ENCODE peak calls at places on chromosomes 16 and 17, in four cellular contexts. J is tibial nerve, A is HepG2, B is A549. K is an unnamed sample.

GRCh38 chr16:86924537-86924936 is 346.2 kb downstream of the FOXL1 start:
- DNase-seq in J (no peak), A (no peak), B (no peak), K (no peak)

GRCh38 chr17:76476736-76477135 is 9.3 kb downstream of the AANAT start:
- DNase-seq in J (no peak), A (no peak), B (no peak), K (no peak)

GRCh38 chr17:72362466-72363335 is 241.9 kb downstream of the SOX9 start:
- DNase-seq in J (no peak), A (peak), B (peak), K (no peak)

GRCh38 chr16:88013091-88013609 is 61.9 kb downstream of the BANP start:
- DNase-seq in A (no peak), J (no peak), B (no peak), K (no peak)

GRCh38 chr17:59287887-59288286 is 43.6 kb upstream of the YPEL2 start:
- DNase-seq in A (no peak), B (no peak), J (no peak), K (no peak)

GRCh38 chr16:26051078-26051477 is 359.3 kb downstream of the HS3ST4 start:
- DNase-seq in J (no peak), B (no peak), A (no peak), K (no peak)

GRCh38 chr16:70252355-70252988 is 732 bp upstream of the EXOSC6 start:
- DNase-seq in B (peak), J (no peak), A (no peak), K (no peak)

GRCh38 chr17:2691965-2692780 is 19.4 kb downstream of the CLUH start:
- DNase-seq in B (no peak), A (no peak), J (no peak), K (peak)

GRCh38 chr16:64626771-64627170 is 495.1 kb downstream of the CDH11 start:
- DNase-seq in A (no peak), J (no peak), B (no peak), K (no peak)

GRCh38 chr17:73342057-73342522 is 30.3 kb upstream of the CDC42EP4 start:
- DNase-seq in J (peak), B (peak), A (no peak), K (peak)

GRCh38 chr16:57997176-57997527 is 3.3 kb downstream of the ZNF319 start:
- DNase-seq in J (no peak), A (no peak), B (no peak), K (no peak)

GRCh38 chr16:21150375-21151001 is at the start of gene DNAH3:
- DNase-seq in B (no peak), J (no peak), A (peak), K (no peak)

GRCh38 chr16:68235882-68236803 is at the start of gene ESRP2:
- DNase-seq in J (no peak), A (peak), B (no peak), K (peak)

GRCh38 chr17:62824290-62825135 is 16.4 kb upstream of the MARCHF10 start:
- DNase-seq in J (no peak), B (peak), A (peak), K (no peak)

GRCh38 chr16:30816769-30817168 is 29.8 kb upstream of the ZNF629 start:
- DNase-seq in J (no peak), B (no peak), A (no peak), K (no peak)

GRCh38 chr17:27446569-27447301 is 9.5 kb upstream of the KSR1 start:
- DNase-seq in B (no peak), A (no peak), J (no peak), K (no peak)

GRCh38 chr16:28839899-28840298 is 6.2 kb downstream of the TUFM start:
- DNase-seq in B (no peak), J (no peak), A (no peak), K (no peak)

GRCh38 chr17:60173304-60173807 is 23.6 kb downstream of the CA4 start:
- DNase-seq in J (no peak), B (no peak), A (no peak), K (no peak)

GRCh38 chr16:30354423-30355143 is 525 bp downstream of the CD2BP2 start:
- DNase-seq in B (no peak), A (no peak), J (no peak), K (no peak)

GRCh38 chr17:44323359-44324091 is 1.1 kb downstream of the SLC25A39 start:
- DNase-seq in B (no peak), J (no peak), A (no peak), K (no peak)

GRCh38 chr16:77657016-77657415 is 65.3 kb upstream of the NUDT7 start:
- DNase-seq in A (peak), J (no peak), B (no peak), K (no peak)

GRCh38 chr16:58494981-58495860 is 4.7 kb upstream of the NDRG4 start:
- DNase-seq in J (peak), B (peak), A (peak), K (peak)

GRCh38 chr17:9239260-9239820 is 218.0 kb downstream of the NTN1 start:
- DNase-seq in A (no peak), B (no peak), J (no peak), K (peak)

GRCh38 chr17:63151981-63152523 is 186.0 kb downstream of the TANC2 start:
- DNase-seq in A (no peak), B (no peak), J (no peak), K (no peak)

GRCh38 chr16:28597692-28598261 is 927 bp upstream of the SULT1A2 start:
- DNase-seq in B (no peak), J (no peak), A (peak), K (no peak)

GRCh38 chr17:49739662-49740271 is 24.2 kb downstream of the FAM117A start:
- DNase-seq in B (no peak), A (peak), J (peak), K (peak)

GRCh38 chr16:88406096-88407041 is 23.6 kb downstream of the ZNF469 start:
- DNase-seq in A (peak), B (no peak), J (no peak), K (no peak)

GRCh38 chr17:2023692-2024571 is 1.2 kb downstream of the RTN4RL1 start:
- DNase-seq in J (peak), B (peak), A (no peak), K (peak)

DNA sequence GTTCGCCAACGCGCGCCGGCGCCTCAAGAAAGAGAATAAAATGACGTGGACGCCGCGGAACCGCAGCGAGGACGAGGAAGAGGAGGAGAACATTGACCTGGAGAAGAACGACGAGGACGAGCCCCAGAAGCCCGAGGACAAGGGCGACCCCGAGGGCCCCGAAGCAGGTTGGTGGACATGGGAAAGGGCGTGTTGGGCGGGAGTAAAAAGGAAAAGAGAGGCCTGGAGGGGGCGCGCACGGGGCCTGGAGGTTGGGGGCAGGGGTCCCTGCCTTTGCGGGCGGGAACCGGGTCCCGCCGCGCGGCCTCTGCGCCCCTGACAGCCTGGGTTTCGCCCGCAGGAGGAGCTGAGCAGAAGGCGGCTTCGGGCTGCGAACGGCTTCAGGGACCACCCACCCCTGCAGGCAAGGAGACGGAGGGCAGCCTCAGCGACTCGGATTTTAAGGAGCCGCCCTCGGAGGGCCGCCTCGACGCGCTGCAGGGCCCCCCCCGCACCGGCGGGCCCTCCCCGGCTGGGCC is 2.1 kb downstream of the IRX5 start:
- DNase-seq in J (no peak), B (no peak), A (no peak), K (no peak)
- H3K4me3 ChIP-seq in J (no peak), B (no peak), A (no peak), K (no peak)

GRCh38 chr16:230949-231348 is 1.7 kb upstream of the LUC7L start:
- DNase-seq in J (no peak), B (no peak), A (no peak), K (peak)

GRCh38 chr16:239948-240277 is 5.3 kb downstream of the FAM234A start:
- DNase-seq in A (peak), B (no peak), J (no peak), K (no peak)

GRCh38 chr16:228917-229730 is at the start of gene LUC7L:
- DNase-seq in B (peak), A (peak), J (peak), K (peak)

GRCh38 chr16:229731-230281 is 557 bp upstream of the LUC7L start:
- DNase-seq in A (no peak), J (no peak), B (no peak), K (no peak)

DNA sequence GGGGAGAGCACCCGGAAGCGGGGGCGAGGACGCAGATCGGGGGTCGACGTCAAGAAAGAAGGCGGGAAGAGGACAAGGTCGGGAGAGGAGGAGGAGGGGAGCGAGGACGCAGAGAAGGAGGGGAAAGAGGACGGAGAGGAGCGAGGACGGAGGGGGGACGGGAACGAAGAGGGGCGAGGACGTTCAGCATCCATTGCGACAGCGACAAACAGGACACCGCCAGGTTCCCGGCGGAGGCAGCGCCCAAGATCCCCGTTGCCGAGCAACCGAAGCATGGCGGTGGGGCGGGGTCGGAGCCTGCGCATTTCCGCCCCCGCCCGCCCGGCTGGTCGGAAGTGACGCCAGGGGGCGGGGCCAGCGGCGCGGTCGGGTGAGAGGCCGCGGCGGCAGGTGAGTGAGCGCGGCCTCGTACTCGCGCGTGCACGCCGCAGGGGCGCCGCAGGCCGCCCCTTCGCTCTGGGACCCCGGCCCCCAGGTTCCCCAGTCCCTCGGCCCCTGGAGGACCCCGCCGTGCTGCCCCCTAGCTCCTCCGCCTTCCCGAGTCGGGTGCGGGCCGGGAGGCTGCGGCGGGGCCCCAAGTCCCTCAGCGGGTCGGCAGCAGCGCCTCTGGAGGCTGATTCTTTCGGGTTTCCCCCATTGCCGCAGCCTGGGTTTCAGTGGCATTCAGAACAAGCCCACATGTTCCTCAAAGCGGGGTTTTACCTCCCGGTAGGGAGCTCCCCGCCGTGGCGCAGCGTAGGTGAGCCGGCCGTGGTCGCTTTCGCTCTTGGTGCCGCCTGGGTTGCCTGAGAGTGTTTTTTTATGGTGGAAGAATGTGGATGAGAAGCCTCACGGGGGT is at the start of gene FAM234A:
- DNase-seq in B (peak), J (peak), A (peak), K (peak)
- TF ChIP-seq EP300 in B (no peak), J (peak), A (peak), K (peak)

DNA sequence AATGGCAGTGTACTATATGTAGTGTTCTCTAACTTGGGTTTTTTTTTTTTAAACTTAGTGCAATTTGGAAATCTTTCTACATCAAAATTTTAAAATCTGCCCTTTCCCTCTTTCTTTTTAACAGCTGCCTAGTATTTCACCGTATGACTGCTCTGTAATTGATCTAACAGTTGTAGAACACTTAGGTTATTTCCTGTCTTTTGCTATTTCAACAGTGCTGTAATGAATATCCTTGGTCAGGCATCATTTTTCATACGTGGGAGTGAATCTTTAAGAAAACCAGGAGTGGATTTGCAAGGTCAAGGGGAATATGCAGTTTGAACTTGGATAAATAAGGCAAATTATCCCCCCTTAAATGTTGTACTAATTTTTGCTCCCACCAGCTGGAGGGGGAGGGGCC is 3.8 kb downstream of the NLRC5 start:
- DNase-seq in J (no peak), B (no peak), A (no peak), K (no peak)
- H3K4me3 ChIP-seq in J (no peak), B (no peak), A (no peak), K (no peak)

GRCh38 chr17:7572338-7572587 is 7.2 kb upstream of the CD68 start:
- DNase-seq in J (no peak), A (no peak), B (no peak), K (no peak)

GRCh38 chr17:7575481-7575883 is 4.0 kb upstream of the CD68 start:
- DNase-seq in B (no peak), A (no peak), J (no peak), K (no peak)

GRCh38 chr17:7572588-7573323 is 6.7 kb upstream of the CD68 start:
- DNase-seq in J (peak), A (peak), B (peak), K (peak)

GRCh38 chr17:7574176-7574953 is 5.1 kb upstream of the CD68 start:
- DNase-seq in J (no peak), B (no peak), A (no peak), K (no peak)

GRCh38 chr17:7573324-7574080 is 5.9 kb upstream of the CD68 start:
- DNase-seq in J (peak), B (peak), A (peak), K (peak)
- TF ChIP-seq EP300 in J (peak), B (no peak), A (peak), K (peak)

DNA sequence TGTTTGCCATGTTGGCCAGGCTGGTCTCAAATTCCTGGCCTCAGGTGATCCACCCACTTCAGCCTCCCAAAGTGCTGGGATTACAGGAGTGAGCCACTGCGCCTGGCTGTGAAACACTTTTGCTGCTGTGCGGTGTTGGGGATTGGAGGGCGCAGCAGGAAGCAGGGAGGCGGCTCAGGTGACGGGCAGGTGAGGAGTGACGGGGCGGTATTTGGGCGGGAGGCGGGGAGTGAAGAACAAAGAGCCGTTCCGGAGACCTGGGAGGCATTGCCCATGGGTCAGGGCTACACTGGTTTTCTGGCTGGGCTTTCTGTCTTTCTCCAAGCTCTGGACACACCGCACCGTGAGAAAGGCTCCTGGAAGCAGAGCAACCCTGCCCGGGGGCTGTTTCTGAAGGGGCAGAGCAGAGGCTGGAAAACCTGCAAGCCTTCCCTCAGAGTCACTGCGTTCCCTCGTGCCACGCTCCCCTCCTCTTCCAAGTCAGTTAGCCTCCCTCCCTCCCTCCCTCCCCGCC is 22.1 kb downstream of the CRISPLD2 start:
- DNase-seq in A (no peak), J (no peak), B (no peak), K (no peak)
- H3K4me3 ChIP-seq in A (no peak), J (no peak), B (no peak), K (no peak)